ENCODE peak calls at places on chromosomes 6 and 20, in ten cellular contexts. D, T, L, W, R, J, E, B, Z and C are unnamed samples.
A peak's percentile ranks its signal among the peaks of the same experiment; 100 is the strongest.

GRCh38 chr6:157649311-157650260 is 173.5 kb upstream of the SNX9 start:
- DNase-seq in D (no peak), T (no peak), L (peak; percentile 36), W (no peak), R (no peak), J (no peak), E (no peak), B (no peak), Z (no peak), C (no peak)

GRCh38 chr6:7496266-7496875 is 45.1 kb upstream of the DSP start:
- DNase-seq in D (no peak), T (no peak), L (no peak), W (no peak), R (no peak), J (no peak), E (no peak), B (no peak), Z (no peak), C (no peak)

GRCh38 chr20:38021373-38021772 is 11.9 kb downstream of the TTI1 start:
- DNase-seq in D (no peak), T (no peak), L (no peak), W (no peak), R (no peak), J (no peak), E (no peak), B (no peak), Z (no peak), C (no peak)

GRCh38 chr20:14790771-14791517 is 453.5 kb upstream of the FLRT3 start:
- DNase-seq in D (no peak), T (peak; percentile 27), L (no peak), W (peak; percentile 79), R (no peak), J (peak; percentile 12), E (no peak), B (no peak), Z (peak; percentile 73), C (no peak)

GRCh38 chr6:77880501-77880900 is 227.7 kb downstream of the MEI4 start:
- DNase-seq in D (no peak), T (no peak), L (no peak), W (no peak), R (peak; percentile 27), J (no peak), E (no peak), B (no peak), Z (no peak), C (no peak)

GRCh38 chr20:49591217-49591865 is 23.4 kb upstream of the PTGIS start:
- DNase-seq in D (peak; percentile 74), T (no peak), L (no peak), W (no peak), R (no peak), J (no peak), E (no peak), B (no peak), Z (no peak), C (no peak)

GRCh38 chr6:1576711-1577110 is 33.0 kb upstream of the FOXC1 start:
- DNase-seq in D (no peak), T (no peak), L (no peak), W (no peak), R (no peak), J (no peak), E (no peak), B (no peak), Z (no peak), C (no peak)

GRCh38 chr6:87904041-87904440 is 143.6 kb upstream of the SPACA1 start:
- DNase-seq in D (no peak), T (no peak), L (no peak), W (no peak), R (no peak), J (no peak), E (no peak), B (no peak), Z (no peak), C (no peak)

GRCh38 chr20:56730003-56730402 is 100.9 kb downstream of the TFAP2C start:
- DNase-seq in D (no peak), T (no peak), L (no peak), W (no peak), R (no peak), J (no peak), E (no peak), B (no peak), Z (no peak), C (no peak)

GRCh38 chr6:40322336-40322735 is 264.8 kb downstream of the LRFN2 start:
- DNase-seq in D (no peak), T (no peak), L (no peak), W (no peak), R (no peak), J (no peak), E (peak; percentile 50), B (no peak), Z (no peak), C (no peak)

GRCh38 chr6:47034421-47034820 is 7.7 kb downstream of the ADGRF1 start:
- DNase-seq in D (no peak), T (no peak), L (peak; percentile 36), W (no peak), R (no peak), J (no peak), E (no peak), B (no peak), Z (no peak), C (no peak)

GRCh38 chr6:135739288-135739687 is 112.2 kb upstream of the PDE7B start:
- DNase-seq in D (peak; percentile 57), T (no peak), L (no peak), W (peak; percentile 40), R (peak; percentile 3), J (peak; percentile 38), E (no peak), B (no peak), Z (no peak), C (no peak)

GRCh38 chr6:90496191-90496590 is 90.7 kb downstream of the MAP3K7 start:
- DNase-seq in D (no peak), T (no peak), L (no peak), W (no peak), R (no peak), J (no peak), E (no peak), B (no peak), Z (no peak), C (no peak)

GRCh38 chr6:51910846-51911245 is 176.6 kb downstream of the PKHD1 start:
- DNase-seq in D (no peak), T (no peak), L (no peak), W (no peak), R (no peak), J (no peak), E (no peak), B (no peak), Z (no peak), C (no peak)

GRCh38 chr6:89750338-89750737 is 69.3 kb downstream of the MDN1 start:
- DNase-seq in D (no peak), T (no peak), L (no peak), W (no peak), R (no peak), J (no peak), E (no peak), B (no peak), Z (no peak), C (no peak)

GRCh38 chr20:40652426-40652825 is 36.6 kb downstream of the MAFB start:
- DNase-seq in D (no peak), T (no peak), L (no peak), W (no peak), R (no peak), J (no peak), E (no peak), B (no peak), Z (no peak), C (no peak)